ENCODE peak calls at places on chromosomes 5 and 9, in four cellular contexts. U is hypothalamus, S is cardiac fibroblast, L is GOT3. Q is an unnamed sample.

GRCh38 chr5:43041669-43042175 is 1.6 kb upstream of the ANXA2R start:
- DNase-seq in S (peak), L (peak), U (peak), Q (no peak)

GRCh38 chr5:81205058-81205457 is 28.1 kb upstream of the CKMT2 start:
- DNase-seq in L (no peak), U (no peak), S (no peak), Q (no peak)

GRCh38 chr5:39240750-39241149 is 21.4 kb upstream of the FYB1 start:
- DNase-seq in L (no peak), S (no peak), U (no peak), Q (no peak)

GRCh38 chr9:21708225-21708624 is 94.2 kb upstream of the MTAP start:
- DNase-seq in U (no peak), S (no peak), L (no peak), Q (no peak)

GRCh38 chr5:117201016-117201415 is 626.4 kb upstream of the SEMA6A start:
- DNase-seq in L (no peak), U (no peak), S (peak), Q (no peak)

GRCh38 chr9:4137234-4137633 is 162.6 kb downstream of the GLIS3 start:
- DNase-seq in S (peak), U (no peak), L (no peak), Q (no peak)

GRCh38 chr5:177428574-177429217 is 2.2 kb downstream of the GRK6 start:
- DNase-seq in S (no peak), L (no peak), U (no peak), Q (no peak)

GRCh38 chr5:37740331-37741066 is 99.3 kb downstream of the GDNF start:
- DNase-seq in S (peak), L (no peak), U (no peak), Q (no peak)

GRCh38 chr5:66144799-66145390 is 795 bp downstream of the SREK1 start:
- DNase-seq in S (no peak), U (peak), L (no peak), Q (no peak)

GRCh38 chr5:88428633-88429032 is 160.0 kb upstream of the TMEM161B start:
- DNase-seq in U (no peak), L (no peak), S (no peak), Q (no peak)

GRCh38 chr5:59542841-59543825 is 350.4 kb downstream of the PDE4D start:
- DNase-seq in S (peak), U (peak), L (no peak), Q (no peak)

GRCh38 chr5:154385236-154385512 is 60.6 kb upstream of the SAP30L start:
- DNase-seq in L (no peak), U (peak), S (no peak), Q (no peak)

GRCh38 chr5:180291234-180291940 is 496 bp downstream of the MAPK9 start:
- DNase-seq in S (no peak), U (no peak), L (no peak), Q (no peak)

GRCh38 chr5:170483701-170484458 is 19.9 kb upstream of the KCNIP1 start:
- DNase-seq in U (no peak), L (no peak), S (peak), Q (no peak)

GRCh38 chr5:27241564-27242257 is 203.3 kb upstream of the CDH9 start:
- DNase-seq in S (peak), U (no peak), L (no peak), Q (no peak)

GRCh38 chr5:134510970-134511795 is 14.3 kb upstream of the JADE2 start:
- DNase-seq in S (peak), L (no peak), U (no peak), Q (peak)

GRCh38 chr9:93174976-93175375 is 9.0 kb upstream of the WNK2 start:
- DNase-seq in S (no peak), U (no peak), L (no peak), Q (no peak)

GRCh38 chr9:92438900-92439526 is 14.7 kb upstream of the OMD start:
- DNase-seq in L (no peak), S (peak), U (no peak), Q (no peak)

GRCh38 chr5:96745844-96746531 is 61.8 kb downstream of the ERAP1 start:
- DNase-seq in L (no peak), S (peak), U (no peak), Q (no peak)

GRCh38 chr5:162384225-162384624 is 316.7 kb downstream of the GABRG2 start:
- DNase-seq in S (no peak), U (no peak), L (no peak), Q (no peak)

Q was measured in NT2/D1.